ENCODE peak calls at places on chromosome 5, in four cellular contexts. Q, U, M and C are unnamed samples.

GRCh38 chr5:149114403-149115312 is 26.6 kb upstream of the ABLIM3 start:
- DNase-seq in M (peak), U (peak), Q (peak), C (peak)

GRCh38 chr5:58462623-58463230 is 2.8 kb upstream of the PLK2 start:
- DNase-seq in Q (peak), M (peak), U (peak), C (no peak)

GRCh38 chr5:133523921-133524320 is 88.4 kb downstream of the FSTL4 start:
- DNase-seq in M (no peak), Q (no peak), U (no peak), C (peak)

GRCh38 chr5:72908666-72909065 is 47.2 kb upstream of the FCHO2 start:
- DNase-seq in U (no peak), Q (no peak), M (no peak), C (no peak)

GRCh38 chr5:150058480-150059126 is 27.8 kb downstream of the CSF1R start:
- DNase-seq in Q (no peak), M (peak), U (no peak), C (no peak)

GRCh38 chr5:142641681-142642080 is 44.2 kb downstream of the FGF1 start:
- DNase-seq in U (no peak), Q (no peak), M (no peak), C (no peak)

GRCh38 chr5:124774002-124774318 is 27.5 kb upstream of the ZNF608 start:
- DNase-seq in U (no peak), M (no peak), Q (no peak), C (no peak)

GRCh38 chr5:24065786-24066185 is 558.4 kb downstream of the PRDM9 start:
- DNase-seq in Q (no peak), M (no peak), U (no peak), C (no peak)

GRCh38 chr5:78649220-78649700 is 688 bp upstream of the LHFPL2 start:
- DNase-seq in M (no peak), Q (no peak), U (no peak), C (no peak)

GRCh38 chr5:140038373-140038957 is 4.6 kb downstream of the NRG2 start:
- DNase-seq in U (no peak), M (peak), Q (peak), C (no peak)

GRCh38 chr5:145568581-145568980 is 266.6 kb downstream of the PRELID2 start:
- DNase-seq in Q (no peak), M (peak), U (no peak), C (no peak)

GRCh38 chr5:83077662-83078261 is 415 bp downstream of the XRCC4 start:
- DNase-seq in M (peak), U (no peak), Q (no peak), C (peak)

GRCh38 chr5:99004960-99005359 is 76.2 kb upstream of the CHD1 start:
- DNase-seq in M (no peak), U (no peak), Q (no peak), C (no peak)

GRCh38 chr5:2856206-2856605 is 104.7 kb upstream of the IRX2 start:
- DNase-seq in Q (no peak), M (no peak), U (no peak), C (no peak)

GRCh38 chr5:172444110-172444510 is 10.2 kb downstream of the SH3PXD2B start:
- DNase-seq in Q (no peak), U (no peak), M (no peak), C (no peak)

GRCh38 chr5:141513021-141513626 is 24.2 kb downstream of the PCDHGC5 start:
- DNase-seq in Q (peak), M (no peak), U (no peak), C (peak)

GRCh38 chr5:122605236-122605635 is 169.6 kb upstream of the SNX2 start:
- DNase-seq in U (no peak), M (no peak), Q (no peak), C (no peak)

GRCh38 chr5:158858746-158859145 is 241.0 kb downstream of the EBF1 start:
- DNase-seq in M (no peak), Q (no peak), U (no peak), C (no peak)

GRCh38 chr5:172707285-172708182 is 63.5 kb downstream of the DUSP1 start:
- DNase-seq in M (peak), Q (peak), U (no peak), C (peak)

GRCh38 chr5:173246135-173246495 is 11.1 kb upstream of the NKX2-5 start:
- DNase-seq in Q (no peak), M (no peak), U (no peak), C (no peak)

GRCh38 chr5:86684222-86684621 is 66.5 kb downstream of the COX7C start:
- DNase-seq in M (no peak), Q (no peak), U (no peak), C (no peak)

GRCh38 chr5:141514330-141515111 is 25.6 kb downstream of the PCDHGC5 start:
- DNase-seq in M (no peak), Q (peak), U (no peak), C (no peak)

GRCh38 chr5:16934123-16934522 is 2.0 kb downstream of the MYO10 start:
- DNase-seq in M (peak), Q (peak), U (peak), C (peak)

GRCh38 chr5:161847447-161847846 is 473 bp upstream of the GABRA1 start:
- DNase-seq in U (no peak), Q (no peak), M (no peak), C (no peak)

GRCh38 chr5:24232929-24233328 is 411.8 kb downstream of the CDH10 start:
- DNase-seq in M (no peak), Q (no peak), U (no peak), C (no peak)

GRCh38 chr5:175893466-175893865 is 22.1 kb downstream of the CPLX2 start:
- DNase-seq in U (no peak), Q (peak), M (no peak), C (no peak)